ENCODE peak calls at places on chromosome X, in nine cellular contexts. One of them, this sample, is unnamed.

GRCh38 chrX:150542846-150543229 is 25.6 kb upstream of the MTM1 start:
- DNase-seq in upper lobe of left lung: no peak
- DNase-seq in heart left ventricle: no peak
- DNase-seq in tibial nerve: no peak
- DNase-seq in GM12891: no peak
- DNase-seq in breast epithelium: no peak
- DNase-seq in sigmoid colon: no peak
- DNase-seq in body of pancreas: no peak
- DNase-seq in suprapubic skin: no peak
- DNase-seq in this sample: no peak

GRCh38 chrX:148629435-148629834 is 129.0 kb downstream of the AFF2 start:
- DNase-seq in upper lobe of left lung: no peak
- DNase-seq in heart left ventricle: no peak
- DNase-seq in tibial nerve: no peak
- DNase-seq in GM12891: no peak
- DNase-seq in breast epithelium: no peak
- DNase-seq in sigmoid colon: no peak
- DNase-seq in body of pancreas: no peak
- DNase-seq in suprapubic skin: no peak
- DNase-seq in this sample: no peak

GRCh38 chrX:85024562-85024961 is 20.9 kb downstream of the APOOL start:
- DNase-seq in upper lobe of left lung: no peak
- DNase-seq in heart left ventricle: no peak
- DNase-seq in tibial nerve: no peak
- DNase-seq in GM12891: no peak
- DNase-seq in breast epithelium: no peak
- DNase-seq in sigmoid colon: no peak
- DNase-seq in body of pancreas: no peak
- DNase-seq in suprapubic skin: no peak
- DNase-seq in this sample: no peak

GRCh38 chrX:68989865-68990606 is 161.2 kb downstream of the EFNB1 start:
- DNase-seq in upper lobe of left lung: no peak
- DNase-seq in heart left ventricle: peak
- DNase-seq in tibial nerve: no peak
- DNase-seq in GM12891: no peak
- DNase-seq in breast epithelium: no peak
- DNase-seq in sigmoid colon: no peak
- DNase-seq in body of pancreas: peak
- DNase-seq in suprapubic skin: no peak
- DNase-seq in this sample: no peak

GRCh38 chrX:9465380-9466114 is 689 bp downstream of the TBL1X start:
- DNase-seq in upper lobe of left lung: no peak
- DNase-seq in heart left ventricle: peak
- DNase-seq in tibial nerve: no peak
- DNase-seq in GM12891: peak
- DNase-seq in breast epithelium: no peak
- DNase-seq in sigmoid colon: no peak
- DNase-seq in body of pancreas: no peak
- DNase-seq in suprapubic skin: no peak
- DNase-seq in this sample: no peak

GRCh38 chrX:84188320-84188834 is 378 bp upstream of the RPS6KA6 start:
- DNase-seq in upper lobe of left lung: peak
- DNase-seq in heart left ventricle: peak
- DNase-seq in tibial nerve: peak
- DNase-seq in GM12891: peak
- DNase-seq in breast epithelium: peak
- DNase-seq in sigmoid colon: peak
- DNase-seq in body of pancreas: peak
- DNase-seq in suprapubic skin: no peak
- DNase-seq in this sample: no peak

GRCh38 chrX:119145241-119145653 is 17.6 kb upstream of the KIAA1210 start:
- DNase-seq in upper lobe of left lung: no peak
- DNase-seq in heart left ventricle: no peak
- DNase-seq in tibial nerve: peak
- DNase-seq in GM12891: no peak
- DNase-seq in breast epithelium: no peak
- DNase-seq in sigmoid colon: no peak
- DNase-seq in body of pancreas: no peak
- DNase-seq in suprapubic skin: no peak
- DNase-seq in this sample: peak

GRCh38 chrX:110965409-110965808 is 130.6 kb upstream of the PAK3 start:
- DNase-seq in upper lobe of left lung: no peak
- DNase-seq in heart left ventricle: no peak
- DNase-seq in tibial nerve: no peak
- DNase-seq in GM12891: no peak
- DNase-seq in breast epithelium: no peak
- DNase-seq in sigmoid colon: no peak
- DNase-seq in body of pancreas: no peak
- DNase-seq in suprapubic skin: no peak
- DNase-seq in this sample: no peak

GRCh38 chrX:46961574-46962279 is 49.5 kb downstream of the JADE3 start:
- DNase-seq in upper lobe of left lung: no peak
- DNase-seq in heart left ventricle: no peak
- DNase-seq in tibial nerve: no peak
- DNase-seq in GM12891: no peak
- DNase-seq in breast epithelium: no peak
- DNase-seq in sigmoid colon: no peak
- DNase-seq in body of pancreas: peak
- DNase-seq in suprapubic skin: no peak
- DNase-seq in this sample: no peak

GRCh38 chrX:68824565-68825125 is 4.2 kb upstream of the EFNB1 start:
- DNase-seq in upper lobe of left lung: no peak
- DNase-seq in heart left ventricle: no peak
- DNase-seq in tibial nerve: no peak
- DNase-seq in GM12891: no peak
- DNase-seq in breast epithelium: no peak
- DNase-seq in sigmoid colon: peak
- DNase-seq in body of pancreas: no peak
- DNase-seq in suprapubic skin: no peak
- DNase-seq in this sample: no peak

GRCh38 chrX:124209792-124210576 is 122.5 kb upstream of the TEX13D start:
- DNase-seq in upper lobe of left lung: no peak
- DNase-seq in heart left ventricle: no peak
- DNase-seq in tibial nerve: no peak
- DNase-seq in GM12891: no peak
- DNase-seq in breast epithelium: no peak
- DNase-seq in sigmoid colon: no peak
- DNase-seq in body of pancreas: no peak
- DNase-seq in suprapubic skin: no peak
- DNase-seq in this sample: no peak

GRCh38 chrX:122504026-122504425 is 680.1 kb upstream of the GRIA3 start:
- DNase-seq in upper lobe of left lung: no peak
- DNase-seq in heart left ventricle: no peak
- DNase-seq in tibial nerve: no peak
- DNase-seq in GM12891: no peak
- DNase-seq in breast epithelium: no peak
- DNase-seq in sigmoid colon: no peak
- DNase-seq in body of pancreas: no peak
- DNase-seq in suprapubic skin: no peak
- DNase-seq in this sample: no peak

GRCh38 chrX:30659421-30659820 is 6.2 kb downstream of the GK start:
- DNase-seq in upper lobe of left lung: no peak
- DNase-seq in heart left ventricle: no peak
- DNase-seq in tibial nerve: no peak
- DNase-seq in GM12891: no peak
- DNase-seq in breast epithelium: no peak
- DNase-seq in sigmoid colon: no peak
- DNase-seq in body of pancreas: no peak
- DNase-seq in suprapubic skin: no peak
- DNase-seq in this sample: peak

GRCh38 chrX:40855411-40855810 is 120.1 kb upstream of the MED14 start:
- DNase-seq in upper lobe of left lung: no peak
- DNase-seq in heart left ventricle: no peak
- DNase-seq in tibial nerve: no peak
- DNase-seq in GM12891: no peak
- DNase-seq in breast epithelium: no peak
- DNase-seq in sigmoid colon: no peak
- DNase-seq in body of pancreas: no peak
- DNase-seq in suprapubic skin: no peak
- DNase-seq in this sample: no peak

GRCh38 chrX:113001836-113002235 is 161.2 kb upstream of the AMOT start:
- DNase-seq in upper lobe of left lung: no peak
- DNase-seq in heart left ventricle: no peak
- DNase-seq in tibial nerve: no peak
- DNase-seq in GM12891: no peak
- DNase-seq in breast epithelium: no peak
- DNase-seq in sigmoid colon: no peak
- DNase-seq in body of pancreas: no peak
- DNase-seq in suprapubic skin: no peak
- DNase-seq in this sample: no peak

GRCh38 chrX:15881498-15881897 is 26.9 kb upstream of the AP1S2 start:
- DNase-seq in upper lobe of left lung: no peak
- DNase-seq in heart left ventricle: no peak
- DNase-seq in tibial nerve: no peak
- DNase-seq in GM12891: no peak
- DNase-seq in breast epithelium: no peak
- DNase-seq in sigmoid colon: no peak
- DNase-seq in body of pancreas: no peak
- DNase-seq in suprapubic skin: no peak
- DNase-seq in this sample: no peak

GRCh38 chrX:15888062-15888461 is 33.4 kb upstream of the AP1S2 start:
- DNase-seq in upper lobe of left lung: no peak
- DNase-seq in heart left ventricle: no peak
- DNase-seq in tibial nerve: no peak
- DNase-seq in GM12891: no peak
- DNase-seq in breast epithelium: no peak
- DNase-seq in sigmoid colon: no peak
- DNase-seq in body of pancreas: no peak
- DNase-seq in suprapubic skin: no peak
- DNase-seq in this sample: no peak

GRCh38 chrX:15877380-15877779 is 22.8 kb upstream of the AP1S2 start:
- DNase-seq in upper lobe of left lung: no peak
- DNase-seq in heart left ventricle: no peak
- DNase-seq in tibial nerve: no peak
- DNase-seq in GM12891: no peak
- DNase-seq in breast epithelium: no peak
- DNase-seq in sigmoid colon: no peak
- DNase-seq in body of pancreas: no peak
- DNase-seq in suprapubic skin: no peak
- DNase-seq in this sample: no peak

GRCh38 chrX:15883540-15883863 is 28.9 kb upstream of the AP1S2 start:
- DNase-seq in upper lobe of left lung: no peak
- DNase-seq in heart left ventricle: no peak
- DNase-seq in tibial nerve: no peak
- DNase-seq in GM12891: no peak
- DNase-seq in breast epithelium: no peak
- DNase-seq in sigmoid colon: no peak
- DNase-seq in body of pancreas: no peak
- DNase-seq in suprapubic skin: no peak
- DNase-seq in this sample: no peak

GRCh38 chrX:15882704-15883539 is 28.3 kb upstream of the AP1S2 start:
- DNase-seq in upper lobe of left lung: no peak
- DNase-seq in heart left ventricle: no peak
- DNase-seq in tibial nerve: no peak
- DNase-seq in GM12891: no peak
- DNase-seq in breast epithelium: no peak
- DNase-seq in sigmoid colon: no peak
- DNase-seq in body of pancreas: peak
- DNase-seq in suprapubic skin: no peak
- DNase-seq in this sample: no peak
- TF ChIP-seq POLR2A in upper lobe of left lung: no peak
- TF ChIP-seq POLR2A in heart left ventricle: no peak
- TF ChIP-seq POLR2A in tibial nerve: no peak
- TF ChIP-seq POLR2A in GM12891: no peak
- TF ChIP-seq POLR2A in breast epithelium: no peak
- TF ChIP-seq POLR2A in sigmoid colon: no peak
- TF ChIP-seq POLR2A in body of pancreas: no peak
- TF ChIP-seq POLR2A in suprapubic skin: no peak
- TF ChIP-seq POLR2A in this sample: no peak

GRCh38 chrX:132489256-132490085 is 633 bp upstream of the MBNL3 start:
- DNase-seq in upper lobe of left lung: peak
- DNase-seq in heart left ventricle: peak
- DNase-seq in tibial nerve: peak
- DNase-seq in GM12891: peak
- DNase-seq in breast epithelium: peak
- DNase-seq in sigmoid colon: peak
- DNase-seq in body of pancreas: peak
- DNase-seq in suprapubic skin: no peak
- DNase-seq in this sample: peak
- TF ChIP-seq POLR2A in upper lobe of left lung: peak
- TF ChIP-seq POLR2A in heart left ventricle: no peak
- TF ChIP-seq POLR2A in tibial nerve: no peak
- TF ChIP-seq POLR2A in GM12891: no peak
- TF ChIP-seq POLR2A in breast epithelium: no peak
- TF ChIP-seq POLR2A in sigmoid colon: no peak
- TF ChIP-seq POLR2A in body of pancreas: peak
- TF ChIP-seq POLR2A in suprapubic skin: no peak
- TF ChIP-seq POLR2A in this sample: no peak

GRCh38 chrX:3711331-3711917 is 2.0 kb downstream of the PRKX start:
- DNase-seq in upper lobe of left lung: peak
- DNase-seq in heart left ventricle: peak
- DNase-seq in tibial nerve: no peak
- DNase-seq in GM12891: no peak
- DNase-seq in breast epithelium: no peak
- DNase-seq in sigmoid colon: no peak
- DNase-seq in body of pancreas: no peak
- DNase-seq in suprapubic skin: no peak
- DNase-seq in this sample: no peak
- TF ChIP-seq POLR2A in upper lobe of left lung: no peak
- TF ChIP-seq POLR2A in heart left ventricle: no peak
- TF ChIP-seq POLR2A in tibial nerve: peak
- TF ChIP-seq POLR2A in GM12891: no peak
- TF ChIP-seq POLR2A in breast epithelium: no peak
- TF ChIP-seq POLR2A in sigmoid colon: no peak
- TF ChIP-seq POLR2A in body of pancreas: no peak
- TF ChIP-seq POLR2A in suprapubic skin: no peak
- TF ChIP-seq POLR2A in this sample: no peak

GRCh38 chrX:106802063-106802387 is 448 bp upstream of the TBC1D8B start:
- DNase-seq in upper lobe of left lung: no peak
- DNase-seq in heart left ventricle: no peak
- DNase-seq in tibial nerve: no peak
- DNase-seq in GM12891: no peak
- DNase-seq in breast epithelium: no peak
- DNase-seq in sigmoid colon: no peak
- DNase-seq in body of pancreas: peak
- DNase-seq in suprapubic skin: no peak
- DNase-seq in this sample: no peak

GRCh38 chrX:106802388-106803275 is at the start of gene TBC1D8B:
- DNase-seq in upper lobe of left lung: peak
- DNase-seq in heart left ventricle: peak
- DNase-seq in tibial nerve: peak
- DNase-seq in GM12891: no peak
- DNase-seq in breast epithelium: peak
- DNase-seq in sigmoid colon: peak
- DNase-seq in body of pancreas: peak
- DNase-seq in suprapubic skin: peak
- DNase-seq in this sample: peak
- TF ChIP-seq POLR2A in upper lobe of left lung: peak
- TF ChIP-seq POLR2A in heart left ventricle: peak
- TF ChIP-seq POLR2A in tibial nerve: peak
- TF ChIP-seq POLR2A in GM12891: no peak
- TF ChIP-seq POLR2A in breast epithelium: no peak
- TF ChIP-seq POLR2A in sigmoid colon: no peak
- TF ChIP-seq POLR2A in body of pancreas: peak
- TF ChIP-seq POLR2A in suprapubic skin: no peak
- TF ChIP-seq POLR2A in this sample: peak

GRCh38 chrX:130173190-130173895 is 1.6 kb downstream of the RAB33A start:
- DNase-seq in upper lobe of left lung: peak
- DNase-seq in heart left ventricle: peak
- DNase-seq in tibial nerve: peak
- DNase-seq in GM12891: no peak
- DNase-seq in breast epithelium: no peak
- DNase-seq in sigmoid colon: peak
- DNase-seq in body of pancreas: peak
- DNase-seq in suprapubic skin: no peak
- DNase-seq in this sample: peak
- TF ChIP-seq POLR2A in upper lobe of left lung: no peak
- TF ChIP-seq POLR2A in heart left ventricle: no peak
- TF ChIP-seq POLR2A in tibial nerve: no peak
- TF ChIP-seq POLR2A in GM12891: no peak
- TF ChIP-seq POLR2A in breast epithelium: no peak
- TF ChIP-seq POLR2A in sigmoid colon: no peak
- TF ChIP-seq POLR2A in body of pancreas: peak
- TF ChIP-seq POLR2A in suprapubic skin: no peak
- TF ChIP-seq POLR2A in this sample: no peak

This sample was measured in H54.